ENCODE peak calls at places on chromosome 6, in nine cellular contexts. Z, S, U, A, Y, C, R, V and O are unnamed samples.

GRCh38 chr6:95686858-95687257 is 109.5 kb downstream of the MANEA start:
- DNase-seq in R (no peak), V (no peak), Z (no peak), S (no peak), Y (no peak), A (no peak), C (no peak), U (no peak), O (no peak)

GRCh38 chr6:148959511-148959910 is 212.7 kb downstream of the UST start:
- DNase-seq in R (no peak), S (no peak), A (no peak), Y (no peak), U (no peak), V (no peak), Z (no peak), C (no peak), O (no peak)

GRCh38 chr6:69398729-69399128 is 398.1 kb downstream of the LMBRD1 start:
- DNase-seq in Z (no peak), V (no peak), U (no peak), C (no peak), S (no peak), R (no peak), Y (no peak), A (no peak), O (no peak)

GRCh38 chr6:46756469-46757205 is 9.9 kb downstream of the ANKRD66 start:
- DNase-seq in Z (no peak), Y (no peak), V (no peak), C (no peak), S (no peak), R (peak), A (no peak), U (no peak), O (no peak)

GRCh38 chr6:68054776-68055175 is 580.3 kb upstream of the ADGRB3 start:
- DNase-seq in V (no peak), A (no peak), C (no peak), Y (no peak), R (no peak), U (no peak), S (no peak), Z (no peak), O (no peak)

GRCh38 chr6:5787054-5787720 is 219.5 kb downstream of the NRN1 start:
- DNase-seq in R (no peak), V (no peak), C (no peak), Z (no peak), Y (no peak), A (no peak), U (no peak), S (no peak), O (no peak)

GRCh38 chr6:11460001-11460668 is 77.4 kb upstream of the TMEM170B start:
- DNase-seq in Y (no peak), A (no peak), Z (peak), S (peak), R (no peak), U (no peak), V (no peak), C (no peak), O (no peak)

GRCh38 chr6:129207832-129208231 is 324.9 kb downstream of the LAMA2 start:
- DNase-seq in Z (no peak), C (no peak), S (no peak), A (no peak), R (no peak), Y (no peak), U (no peak), V (no peak), O (no peak)

GRCh38 chr6:119479860-119480655 is 130.5 kb upstream of the MAN1A1 start:
- DNase-seq in A (peak), V (no peak), U (no peak), S (no peak), Z (no peak), C (no peak), R (no peak), Y (no peak), O (no peak)

GRCh38 chr6:128139519-128139918 is 238.7 kb upstream of the THEMIS start:
- DNase-seq in U (peak), V (no peak), Y (no peak), R (no peak), A (peak), C (no peak), S (no peak), Z (peak), O (no peak)

GRCh38 chr6:28254340-28254618 is 2.2 kb upstream of the ZKSCAN4 start:
- DNase-seq in Z (no peak), R (no peak), A (no peak), Y (no peak), V (no peak), C (no peak), U (no peak), S (no peak), O (no peak)

GRCh38 chr6:147081210-147081609 is 123.0 kb upstream of the STXBP5 start:
- DNase-seq in R (no peak), Y (no peak), A (peak), S (no peak), Z (no peak), V (no peak), U (no peak), C (no peak), O (no peak)

GRCh38 chr6:136718486-136718885 is 73.8 kb downstream of the MAP3K5 start:
- DNase-seq in Z (peak), R (no peak), C (no peak), U (no peak), A (no peak), V (no peak), S (no peak), Y (no peak), O (no peak)

GRCh38 chr6:98777762-98778161 is 56.6 kb upstream of the POU3F2 start:
- DNase-seq in Y (no peak), S (no peak), V (no peak), R (no peak), C (no peak), Z (no peak), U (no peak), A (no peak), O (no peak)

GRCh38 chr6:149746147-149746946 is at the start of gene NUP43:
- DNase-seq in Y (peak), C (peak), R (peak), S (peak), A (peak), V (peak), U (peak), Z (peak), O (peak)

GRCh38 chr6:131281471-131282270 is 146.4 kb downstream of the AKAP7 start:
- DNase-seq in A (no peak), Y (peak), U (no peak), C (peak), V (no peak), Z (peak), R (peak), S (no peak), O (no peak)

GRCh38 chr6:118284736-118285360 is 263.2 kb upstream of the PLN start:
- DNase-seq in U (no peak), V (no peak), A (no peak), R (no peak), Z (peak), C (no peak), Y (no peak), S (no peak), O (no peak)
- TF ChIP-seq CTCF in U (peak), V (peak), A (peak), R (peak), Z (no peak), C (peak), Y (no peak), S (peak), O (no peak)

DNA sequence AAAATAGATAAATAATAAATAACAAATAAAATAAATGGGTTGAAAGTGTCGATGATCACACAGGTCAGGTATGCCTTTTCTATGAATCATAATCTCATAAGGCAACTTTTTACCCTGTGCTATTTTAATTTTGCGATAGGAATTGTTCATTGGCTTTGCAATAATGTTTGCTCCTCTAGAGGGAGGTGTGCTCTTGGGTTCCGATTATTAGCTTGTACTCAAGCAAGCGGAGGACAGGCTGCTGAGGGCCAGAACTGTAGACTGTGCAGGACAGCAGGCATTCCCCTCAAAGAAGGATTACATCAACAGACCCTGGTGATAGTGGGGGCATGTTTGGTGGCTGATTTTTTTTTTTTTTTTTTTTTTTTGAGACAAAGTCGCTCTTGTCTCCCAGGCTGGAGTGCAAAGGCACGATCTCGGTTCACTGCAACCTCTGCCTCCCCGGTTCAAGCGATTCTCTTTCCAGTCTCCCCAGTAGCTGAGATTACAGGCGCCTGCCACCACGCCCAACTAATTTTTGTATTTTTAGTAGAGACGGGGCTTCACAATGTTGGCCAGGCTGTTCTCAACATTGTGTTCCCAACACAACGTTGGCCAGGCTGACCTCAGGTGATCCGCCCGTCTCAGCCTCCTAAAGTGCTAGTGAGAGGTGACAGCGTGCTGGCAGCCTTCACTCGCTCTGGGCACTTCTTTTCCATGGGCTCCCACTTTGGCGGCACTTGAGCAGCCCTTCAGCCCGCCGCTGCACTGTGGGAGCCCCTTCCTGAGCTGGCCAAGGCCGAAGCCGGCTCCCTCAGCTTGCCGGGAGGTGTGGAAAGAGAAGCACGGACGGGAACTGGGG is 35.6 kb downstream of the RIOK1 start:
- DNase-seq in R (no peak), V (peak), C (no peak), Y (no peak), A (peak), Z (peak), U (peak), S (no peak), O (no peak)
- TF ChIP-seq CTCF in R (peak), V (peak), C (peak), Y (peak), A (peak), Z (no peak), U (peak), S (peak), O (peak)

GRCh38 chr6:158387578-158387977 is 75.3 kb downstream of the TULP4 start:
- DNase-seq in V (no peak), R (no peak), C (no peak), S (no peak), Z (no peak), U (no peak), A (no peak), Y (no peak), O (no peak)

GRCh38 chr6:158389188-158389919 is 77.1 kb downstream of the TULP4 start:
- DNase-seq in Z (no peak), Y (no peak), R (no peak), C (no peak), V (no peak), A (no peak), S (no peak), U (no peak), O (no peak)

GRCh38 chr6:158388727-158389126 is 76.5 kb downstream of the TULP4 start:
- DNase-seq in C (no peak), U (no peak), S (no peak), R (no peak), A (no peak), Z (no peak), Y (no peak), V (no peak), O (no peak)

GRCh38 chr6:158384671-158385110 is 72.4 kb downstream of the TULP4 start:
- DNase-seq in A (no peak), S (no peak), U (no peak), Y (no peak), R (no peak), Z (no peak), V (no peak), C (no peak), O (no peak)

GRCh38 chr6:158387036-158387435 is 74.8 kb downstream of the TULP4 start:
- DNase-seq in Y (no peak), C (no peak), U (peak), A (no peak), Z (no peak), R (no peak), S (no peak), V (no peak), O (no peak)
- TF ChIP-seq CTCF in Y (no peak), C (peak), U (peak), A (no peak), Z (no peak), R (no peak), S (no peak), V (peak), O (no peak)

GRCh38 chr6:2938632-2939083 is 32.7 kb downstream of the SERPINB6 start:
- DNase-seq in Z (no peak), C (no peak), Y (no peak), A (no peak), R (no peak), U (peak), V (no peak), S (no peak), O (no peak)
- TF ChIP-seq CTCF in Z (no peak), C (no peak), Y (no peak), A (no peak), R (no peak), U (peak), V (peak), S (no peak), O (no peak)

GRCh38 chr6:33967966-33968724 is 164.3 kb upstream of the MLN start:
- DNase-seq in R (no peak), S (no peak), Y (peak), C (no peak), Z (no peak), A (no peak), V (peak), U (peak), O (no peak)
- TF ChIP-seq CTCF in R (peak), S (peak), Y (no peak), C (peak), Z (no peak), A (peak), V (peak), U (peak), O (no peak)

DNA sequence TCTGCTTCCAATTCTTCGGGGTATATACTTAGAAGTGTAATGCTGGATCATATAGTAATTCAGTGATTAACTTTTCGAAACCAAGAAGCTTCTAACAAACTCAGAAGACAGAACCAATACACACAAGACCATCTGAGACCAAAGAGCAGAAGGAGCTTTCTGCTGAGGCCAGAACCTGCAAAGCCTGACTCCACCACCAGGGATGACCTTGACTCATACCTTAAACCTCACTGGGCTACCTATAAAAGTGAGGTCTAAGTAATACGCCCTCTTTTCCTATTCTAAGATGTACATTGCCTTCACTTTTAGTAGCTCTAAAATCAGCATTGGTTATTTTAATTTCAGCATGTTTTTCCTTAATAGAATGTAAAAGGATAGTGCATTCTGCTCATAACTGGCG is 84.8 kb downstream of the FOXF2 start:
- DNase-seq in Y (no peak), V (no peak), C (no peak), A (no peak), S (no peak), R (no peak), U (no peak), Z (no peak), O (no peak)
- TF ChIP-seq CTCF in Y (no peak), V (peak), C (peak), A (no peak), S (no peak), R (no peak), U (no peak), Z (no peak), O (no peak)

GRCh38 chr6:56767892-56768531 is 125.3 kb upstream of the DST start:
- DNase-seq in C (no peak), A (no peak), R (no peak), Z (no peak), Y (no peak), U (no peak), V (no peak), S (no peak), O (no peak)
- TF ChIP-seq CTCF in C (no peak), A (no peak), R (no peak), Z (no peak), Y (no peak), U (no peak), V (peak), S (no peak), O (no peak)

GRCh38 chr6:31738048-31738979 is 1.5 kb upstream of the MSH5 start:
- DNase-seq in A (peak), V (peak), C (no peak), R (no peak), U (peak), S (peak), Y (no peak), Z (peak), O (no peak)
- TF ChIP-seq CTCF in A (peak), V (peak), C (peak), R (no peak), U (peak), S (peak), Y (no peak), Z (no peak), O (no peak)

GRCh38 chr6:44676826-44677433 is 289.4 kb downstream of the CDC5L start:
- DNase-seq in S (no peak), A (no peak), R (no peak), V (no peak), C (no peak), U (no peak), Y (no peak), Z (no peak), O (no peak)

GRCh38 chr6:44674226-44675155 is 287.0 kb downstream of the CDC5L start:
- DNase-seq in A (no peak), S (no peak), R (no peak), V (no peak), C (no peak), Y (no peak), Z (no peak), U (no peak), O (no peak)

GRCh38 chr6:44676246-44676790 is 288.8 kb downstream of the CDC5L start:
- DNase-seq in U (no peak), Z (no peak), R (no peak), V (no peak), Y (no peak), A (no peak), C (no peak), S (no peak), O (no peak)

GRCh38 chr6:44672838-44673237 is 285.3 kb downstream of the CDC5L start:
- DNase-seq in C (no peak), A (no peak), Z (no peak), Y (no peak), U (no peak), R (no peak), S (no peak), V (no peak), O (no peak)

GRCh38 chr6:44675449-44675848 is 287.9 kb downstream of the CDC5L start:
- DNase-seq in A (no peak), V (no peak), S (no peak), U (no peak), Z (no peak), Y (no peak), C (no peak), R (no peak), O (no peak)
- TF ChIP-seq CTCF in A (no peak), V (no peak), S (no peak), U (no peak), Z (no peak), Y (no peak), C (no peak), R (no peak), O (no peak)